ENCODE peak calls at places on chromosomes 11 and 22, in four cellular contexts. B is sigmoid colon, Q is coronary artery, Y is WERI-Rb-1. V is an unnamed sample.

GRCh38 chr22:32562916-32563315 is 88.3 kb downstream of the FBXO7 start:
- DNase-seq in B (no peak), Q (no peak), Y (peak), V (no peak)

GRCh38 chr11:104254347-104254746 is 90.4 kb upstream of the PDGFD start:
- DNase-seq in B (no peak), Q (no peak), Y (peak), V (peak)

GRCh38 chr11:77039491-77040400 is 5.5 kb downstream of the B3GNT6 start:
- DNase-seq in B (peak), Q (no peak), Y (peak), V (peak)

GRCh38 chr22:19503869-19504268 is 20.3 kb downstream of the CLDN5 start:
- DNase-seq in B (no peak), Q (no peak), Y (no peak), V (peak)

GRCh38 chr22:37274380-37274862 is 7.9 kb upstream of the CYTH4 start:
- DNase-seq in B (peak), Q (no peak), Y (no peak), V (no peak)

GRCh38 chr11:91859666-91860065 is 365.0 kb upstream of the FAT3 start:
- DNase-seq in B (no peak), Q (no peak), Y (no peak), V (no peak)

GRCh38 chr11:45252134-45252856 is 33.8 kb downstream of the SYT13 start:
- DNase-seq in B (no peak), Q (no peak), Y (peak), V (peak)

GRCh38 chr11:9144828-9145227 is 53.4 kb upstream of the SCUBE2 start:
- DNase-seq in B (no peak), Q (no peak), Y (no peak), V (no peak)

GRCh38 chr11:118605116-118605867 is 2.1 kb upstream of the PHLDB1 start:
- DNase-seq in B (peak), Q (peak), Y (no peak), V (peak)

DNA sequence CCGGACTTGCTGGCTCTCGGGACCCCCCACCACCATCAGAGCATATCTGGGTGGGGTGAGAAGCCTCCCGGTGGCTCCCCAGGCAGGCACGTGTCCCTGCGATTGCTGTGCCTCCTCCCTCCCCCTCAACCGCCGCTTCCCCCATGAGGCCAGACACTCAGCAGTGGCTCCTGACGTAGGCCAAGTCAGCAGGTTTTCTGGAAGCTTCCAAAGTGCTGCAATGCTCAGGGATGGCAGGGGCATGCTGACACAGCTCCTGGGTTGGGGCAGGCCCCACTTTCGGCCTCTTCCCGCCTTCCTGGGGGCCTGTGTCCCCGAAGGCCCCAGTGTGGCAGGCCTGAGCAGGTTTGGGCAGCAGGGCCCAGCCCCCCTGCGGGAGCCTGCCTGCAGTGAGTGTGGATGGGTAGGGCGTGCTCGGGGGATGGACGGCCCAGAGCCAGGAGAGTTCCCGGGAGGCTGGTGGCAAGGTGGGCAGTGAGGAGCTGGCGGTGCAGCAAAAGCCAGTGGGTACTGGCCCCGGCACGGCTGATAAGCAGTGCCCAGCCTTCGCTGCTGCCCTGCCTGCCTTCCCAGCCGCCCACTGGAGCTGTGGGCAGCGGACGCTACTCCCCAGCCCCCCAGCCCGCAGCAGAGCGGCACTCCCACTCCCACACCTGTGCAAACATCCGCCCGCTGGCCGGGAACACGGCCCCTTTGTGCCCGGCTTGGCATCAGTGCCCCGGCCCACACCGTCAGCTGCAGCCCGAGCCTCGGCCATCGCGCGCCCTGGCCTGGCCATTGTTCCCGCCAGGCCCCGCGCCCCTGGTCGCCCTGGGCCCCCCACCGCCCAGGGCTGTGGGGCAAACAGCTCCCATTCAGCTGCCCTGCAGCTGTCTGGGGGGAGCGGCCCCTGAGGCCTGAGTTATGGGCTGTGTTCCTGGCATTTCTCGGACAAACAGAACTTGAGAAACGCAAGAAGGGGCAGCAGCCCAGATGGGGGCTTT is 125.0 kb downstream of the KCNQ1OT1 start:
- DNase-seq in B (peak), Q (peak), Y (peak), V (peak)
- H3K27ac ChIP-seq in B (no peak), Q (no peak), Y (no peak), V (no peak)

GRCh38 chr11:61361686-61362541 is at the start of the genes CYB561A3 and TMEM138:
- DNase-seq in B (peak), Q (peak), Y (peak), V (peak)
- H3K4me3 ChIP-seq in B (peak), Q (peak), Y (peak), V (peak)

GRCh38 chr22:50201191-50202129 is 649 bp downstream of the SELENOO start:
- DNase-seq in B (no peak), Q (no peak), Y (no peak), V (no peak)
- H3K27ac ChIP-seq in B (peak), Q (peak), Y (peak), V (no peak)

DNA sequence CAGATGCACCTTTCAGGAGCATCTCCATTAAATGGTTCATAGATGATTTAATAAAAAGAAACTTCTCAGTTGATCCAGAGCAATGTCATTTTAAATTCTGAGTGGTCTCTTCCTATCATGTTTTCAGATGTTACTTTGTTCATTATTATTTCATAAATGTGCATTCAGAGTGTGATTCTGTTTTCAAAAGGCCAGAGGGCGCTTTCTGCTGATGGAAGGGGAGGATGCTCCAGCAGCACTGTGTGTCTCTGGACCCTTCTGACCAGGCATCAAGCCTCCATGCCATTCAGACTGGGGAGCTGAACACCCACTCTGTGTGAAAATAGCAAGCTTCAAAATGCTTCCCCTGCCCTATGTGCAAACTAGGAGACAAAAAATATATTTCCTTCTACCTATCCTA is 23.9 kb upstream of the CRTAM start:
- DNase-seq in B (no peak), Q (no peak), Y (no peak), V (no peak)
- H3K4me3 ChIP-seq in B (no peak), Q (no peak), Y (no peak), V (no peak)

GRCh38 chr11:93271596-93271995 is 58.9 kb upstream of the DEUP1 start:
- DNase-seq in B (no peak), Q (no peak), Y (no peak), V (no peak)

GRCh38 chr11:93268287-93269040 is 62.1 kb upstream of the DEUP1 start:
- DNase-seq in B (no peak), Q (no peak), Y (no peak), V (no peak)

DNA sequence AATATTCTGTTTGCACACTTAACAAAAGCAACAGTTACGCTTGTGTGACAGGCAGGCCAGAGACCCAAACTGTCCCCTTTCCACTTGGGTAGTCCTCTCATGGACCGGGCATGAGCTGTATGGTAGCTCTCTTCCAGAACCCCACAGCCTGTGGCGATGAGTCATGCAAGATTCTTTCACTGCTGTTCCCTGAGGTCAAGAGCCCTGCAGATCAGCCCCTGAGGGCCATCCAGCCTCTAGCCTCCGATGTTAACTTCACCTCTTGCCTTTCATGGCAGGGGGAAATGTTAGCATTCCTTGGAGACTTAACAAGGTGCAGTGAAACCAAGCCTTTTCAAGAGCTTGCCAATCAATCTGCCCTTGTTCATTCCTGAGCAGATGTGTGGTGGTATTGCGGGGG is 63.2 kb upstream of the DEUP1 start:
- DNase-seq in B (no peak), Q (no peak), Y (no peak), V (peak)
- H3K27ac ChIP-seq in B (no peak), Q (no peak), Y (no peak), V (no peak)

GRCh38 chr11:79440451-79441158 is at the start of gene TENM4:
- DNase-seq in B (peak), Q (peak), Y (peak), V (peak)
- H3K4me3 ChIP-seq in B (peak), Q (peak), Y (peak), V (peak)

GRCh38 chr22:30640361-30640760 is 4.8 kb downstream of the SLC35E4 start:
- DNase-seq in B (no peak), Q (no peak), Y (no peak), V (no peak)

GRCh38 chr22:30634477-30635233 is 926 bp upstream of the SLC35E4 start:
- DNase-seq in B (peak), Q (peak), Y (peak), V (peak)

GRCh38 chr22:30637701-30638114 is 2.1 kb downstream of the SLC35E4 start:
- DNase-seq in B (no peak), Q (no peak), Y (no peak), V (no peak)

GRCh38 chr22:30635273-30636225 is at the start of gene SLC35E4:
- DNase-seq in B (peak), Q (peak), Y (peak), V (peak)

DNA sequence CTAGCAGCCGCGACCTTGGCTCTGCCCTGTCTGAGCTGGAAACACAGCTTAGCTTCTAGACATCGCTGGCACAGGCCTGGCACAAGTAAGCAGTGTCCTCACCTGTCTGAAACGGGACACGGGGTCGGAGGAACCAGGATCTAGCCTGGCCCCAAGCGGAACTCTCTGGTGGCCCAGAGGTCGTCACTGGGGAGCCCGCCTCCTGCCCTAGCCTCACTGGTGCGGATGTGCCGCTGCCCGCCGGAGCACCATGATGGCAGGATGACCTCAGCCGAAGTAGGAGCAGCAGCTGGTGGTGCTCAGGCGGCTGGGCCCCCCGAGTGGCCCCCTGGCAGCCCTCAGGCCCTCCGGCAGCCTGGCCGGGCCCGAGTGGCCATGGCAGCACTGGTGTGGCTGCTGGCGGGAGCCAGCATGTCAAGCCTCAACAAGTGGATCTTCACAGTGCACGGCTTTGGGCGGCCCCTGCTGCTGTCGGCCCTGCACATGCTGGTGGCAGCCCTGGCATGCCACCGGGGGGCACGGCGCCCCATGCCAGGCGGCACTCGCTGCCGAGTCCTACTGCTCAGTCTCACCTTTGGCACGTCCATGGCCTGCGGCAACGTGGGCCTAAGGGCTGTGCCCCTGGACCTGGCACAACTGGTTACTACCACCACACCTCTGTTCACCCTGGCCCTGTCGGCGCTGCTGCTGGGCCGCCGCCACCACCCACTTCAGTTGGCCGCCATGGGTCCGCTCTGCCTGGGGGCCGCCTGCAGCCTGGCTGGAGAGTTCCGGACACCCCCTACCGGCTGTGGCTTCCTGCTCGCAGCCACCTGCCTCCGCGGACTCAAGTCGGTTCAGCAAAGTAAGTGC is 871 bp downstream of the SLC35E4 start:
- DNase-seq in B (no peak), Q (no peak), Y (no peak), V (peak)
- H3K27ac ChIP-seq in B (peak), Q (peak), Y (peak), V (no peak)

DNA sequence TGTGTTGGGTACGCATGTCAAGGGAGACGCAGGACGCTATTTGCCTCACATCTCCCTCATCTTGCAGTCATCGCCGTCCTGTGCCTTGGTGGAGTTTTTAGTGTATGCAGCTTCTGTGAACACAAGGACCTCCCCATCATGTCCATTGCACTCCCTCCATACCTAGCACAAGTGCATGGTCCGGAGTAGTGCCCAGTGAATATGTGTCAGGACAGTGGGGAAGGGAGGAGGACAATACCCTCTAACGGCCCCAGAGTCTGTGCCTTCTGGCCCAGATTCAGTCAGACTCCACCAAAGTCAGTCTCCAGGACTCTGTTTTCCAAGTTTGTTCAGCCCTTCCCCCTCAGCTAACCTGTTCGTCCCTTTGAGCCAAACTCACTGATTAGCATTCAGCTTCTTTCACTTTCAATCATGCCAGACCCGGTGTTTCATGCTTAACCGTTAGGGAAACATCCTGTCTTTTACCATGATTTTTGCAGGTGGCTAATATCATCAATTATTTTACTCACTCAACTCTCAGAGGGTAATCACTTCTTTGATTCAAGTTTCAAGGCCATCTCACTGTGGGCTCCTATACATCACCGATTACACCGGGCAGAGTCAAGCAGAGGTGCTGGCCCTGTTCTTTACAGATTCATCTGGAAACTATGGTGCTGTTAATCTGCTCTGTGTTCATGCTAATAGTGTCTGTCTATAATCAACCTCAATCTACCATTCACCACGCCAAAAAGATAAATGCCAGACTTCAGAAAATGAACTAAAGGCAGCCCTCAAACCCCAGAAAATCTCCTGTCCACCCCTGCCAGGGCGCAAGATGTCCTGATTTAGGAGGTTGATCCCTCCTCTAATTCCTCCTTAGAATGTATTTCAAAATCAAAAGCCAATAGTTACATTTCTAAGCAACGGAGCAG is 156.5 kb downstream of the RRAS2 start:
- DNase-seq in B (no peak), Q (no peak), Y (no peak), V (no peak)
- H3K4me3 ChIP-seq in B (no peak), Q (no peak), Y (no peak), V (no peak)